ENCODE peak calls at places on chromosomes 11 and 22, in nine cellular contexts. One of them, this sample, is unnamed.

GRCh38 chr11:90668502-90668901 is 445.7 kb upstream of the CHORDC1 start:
- DNase-seq in activated CD4-positive, alpha-beta T cell treated with anti-CD3 and anti-CD28 coated beads, Interleukin-2, amount 10 ng/mL, durations not matched to agents 7 days and 5 days: no peak
- DNase-seq in ovary: no peak
- DNase-seq in stimulated activated CD8-positive, alpha-beta memory T cell treated with anti-CD3 and anti-CD28 coated beads, Interleukin-7, amount 100 ng/mL, for 1 hour: no peak
- DNase-seq in mucosa of descending colon: no peak
- DNase-seq in anterior cingulate cortex: no peak
- DNase-seq in activated naive CD4-positive, alpha-beta T cell: no peak
- DNase-seq in cardiac fibroblast: no peak
- DNase-seq in fibroblast of lung: no peak
- DNase-seq in this sample: no peak

GRCh38 chr11:27397619-27398412 is 34.8 kb upstream of the CCDC34 start:
- DNase-seq in activated CD4-positive, alpha-beta T cell treated with anti-CD3 and anti-CD28 coated beads, Interleukin-2, amount 10 ng/mL, durations not matched to agents 7 days and 5 days: no peak
- DNase-seq in ovary: no peak
- DNase-seq in stimulated activated CD8-positive, alpha-beta memory T cell treated with anti-CD3 and anti-CD28 coated beads, Interleukin-7, amount 100 ng/mL, for 1 hour: no peak
- DNase-seq in mucosa of descending colon: no peak
- DNase-seq in anterior cingulate cortex: no peak
- DNase-seq in activated naive CD4-positive, alpha-beta T cell: no peak
- DNase-seq in cardiac fibroblast: no peak
- DNase-seq in fibroblast of lung: no peak
- DNase-seq in this sample: no peak

GRCh38 chr22:47275479-47276218 is 513.2 kb downstream of the TBC1D22A start:
- DNase-seq in activated CD4-positive, alpha-beta T cell treated with anti-CD3 and anti-CD28 coated beads, Interleukin-2, amount 10 ng/mL, durations not matched to agents 7 days and 5 days: no peak
- DNase-seq in ovary: no peak
- DNase-seq in stimulated activated CD8-positive, alpha-beta memory T cell treated with anti-CD3 and anti-CD28 coated beads, Interleukin-7, amount 100 ng/mL, for 1 hour: no peak
- DNase-seq in mucosa of descending colon: no peak
- DNase-seq in anterior cingulate cortex: no peak
- DNase-seq in activated naive CD4-positive, alpha-beta T cell: no peak
- DNase-seq in cardiac fibroblast: peak; percentile 46
- DNase-seq in fibroblast of lung: no peak
- DNase-seq in this sample: peak; percentile 48

GRCh38 chr22:47015589-47016178 is 253.2 kb downstream of the TBC1D22A start:
- DNase-seq in activated CD4-positive, alpha-beta T cell treated with anti-CD3 and anti-CD28 coated beads, Interleukin-2, amount 10 ng/mL, durations not matched to agents 7 days and 5 days: no peak
- DNase-seq in ovary: no peak
- DNase-seq in stimulated activated CD8-positive, alpha-beta memory T cell treated with anti-CD3 and anti-CD28 coated beads, Interleukin-7, amount 100 ng/mL, for 1 hour: no peak
- DNase-seq in mucosa of descending colon: no peak
- DNase-seq in anterior cingulate cortex: no peak
- DNase-seq in activated naive CD4-positive, alpha-beta T cell: no peak
- DNase-seq in cardiac fibroblast: no peak
- DNase-seq in fibroblast of lung: no peak
- DNase-seq in this sample: peak; percentile 44

GRCh38 chr11:114291847-114292680 is 4.1 kb upstream of the NNMT start:
- DNase-seq in activated CD4-positive, alpha-beta T cell treated with anti-CD3 and anti-CD28 coated beads, Interleukin-2, amount 10 ng/mL, durations not matched to agents 7 days and 5 days: no peak
- DNase-seq in ovary: no peak
- DNase-seq in stimulated activated CD8-positive, alpha-beta memory T cell treated with anti-CD3 and anti-CD28 coated beads, Interleukin-7, amount 100 ng/mL, for 1 hour: no peak
- DNase-seq in mucosa of descending colon: no peak
- DNase-seq in anterior cingulate cortex: no peak
- DNase-seq in activated naive CD4-positive, alpha-beta T cell: no peak
- DNase-seq in cardiac fibroblast: peak; percentile 84
- DNase-seq in fibroblast of lung: peak; percentile 71
- DNase-seq in this sample: no peak

GRCh38 chr11:110818032-110818687 is 105.9 kb upstream of the ARHGAP20 start:
- DNase-seq in activated CD4-positive, alpha-beta T cell treated with anti-CD3 and anti-CD28 coated beads, Interleukin-2, amount 10 ng/mL, durations not matched to agents 7 days and 5 days: no peak
- DNase-seq in ovary: no peak
- DNase-seq in stimulated activated CD8-positive, alpha-beta memory T cell treated with anti-CD3 and anti-CD28 coated beads, Interleukin-7, amount 100 ng/mL, for 1 hour: no peak
- DNase-seq in mucosa of descending colon: no peak
- DNase-seq in anterior cingulate cortex: no peak
- DNase-seq in activated naive CD4-positive, alpha-beta T cell: no peak
- DNase-seq in cardiac fibroblast: peak; percentile 26
- DNase-seq in fibroblast of lung: peak; percentile 76
- DNase-seq in this sample: no peak

GRCh38 chr22:33883561-33883960 is 36.7 kb downstream of the LARGE1 start:
- DNase-seq in activated CD4-positive, alpha-beta T cell treated with anti-CD3 and anti-CD28 coated beads, Interleukin-2, amount 10 ng/mL, durations not matched to agents 7 days and 5 days: no peak
- DNase-seq in ovary: no peak
- DNase-seq in stimulated activated CD8-positive, alpha-beta memory T cell treated with anti-CD3 and anti-CD28 coated beads, Interleukin-7, amount 100 ng/mL, for 1 hour: no peak
- DNase-seq in mucosa of descending colon: no peak
- DNase-seq in anterior cingulate cortex: no peak
- DNase-seq in activated naive CD4-positive, alpha-beta T cell: no peak
- DNase-seq in cardiac fibroblast: no peak
- DNase-seq in fibroblast of lung: no peak
- DNase-seq in this sample: no peak

GRCh38 chr11:14417975-14418374 is 59.0 kb upstream of the RRAS2 start:
- DNase-seq in activated CD4-positive, alpha-beta T cell treated with anti-CD3 and anti-CD28 coated beads, Interleukin-2, amount 10 ng/mL, durations not matched to agents 7 days and 5 days: no peak
- DNase-seq in ovary: no peak
- DNase-seq in stimulated activated CD8-positive, alpha-beta memory T cell treated with anti-CD3 and anti-CD28 coated beads, Interleukin-7, amount 100 ng/mL, for 1 hour: no peak
- DNase-seq in mucosa of descending colon: no peak
- DNase-seq in anterior cingulate cortex: no peak
- DNase-seq in activated naive CD4-positive, alpha-beta T cell: no peak
- DNase-seq in cardiac fibroblast: peak; percentile 33
- DNase-seq in fibroblast of lung: peak; percentile 54
- DNase-seq in this sample: no peak

GRCh38 chr11:74138572-74138971 is 32.2 kb downstream of the C2CD3 start:
- DNase-seq in activated CD4-positive, alpha-beta T cell treated with anti-CD3 and anti-CD28 coated beads, Interleukin-2, amount 10 ng/mL, durations not matched to agents 7 days and 5 days: no peak
- DNase-seq in ovary: no peak
- DNase-seq in stimulated activated CD8-positive, alpha-beta memory T cell treated with anti-CD3 and anti-CD28 coated beads, Interleukin-7, amount 100 ng/mL, for 1 hour: no peak
- DNase-seq in mucosa of descending colon: no peak
- DNase-seq in anterior cingulate cortex: no peak
- DNase-seq in activated naive CD4-positive, alpha-beta T cell: no peak
- DNase-seq in cardiac fibroblast: peak; percentile 89
- DNase-seq in fibroblast of lung: peak; percentile 91
- DNase-seq in this sample: no peak

GRCh38 chr11:64854534-64855502 is 10.4 kb upstream of the CDC42BPG start:
- DNase-seq in activated CD4-positive, alpha-beta T cell treated with anti-CD3 and anti-CD28 coated beads, Interleukin-2, amount 10 ng/mL, durations not matched to agents 7 days and 5 days: no peak
- DNase-seq in ovary: peak; percentile 54
- DNase-seq in stimulated activated CD8-positive, alpha-beta memory T cell treated with anti-CD3 and anti-CD28 coated beads, Interleukin-7, amount 100 ng/mL, for 1 hour: no peak
- DNase-seq in mucosa of descending colon: peak; percentile 83
- DNase-seq in anterior cingulate cortex: no peak
- DNase-seq in activated naive CD4-positive, alpha-beta T cell: no peak
- DNase-seq in cardiac fibroblast: peak; percentile 89
- DNase-seq in fibroblast of lung: peak; percentile 93
- DNase-seq in this sample: peak; percentile 87

GRCh38 chr11:128720522-128720985 is 26.7 kb downstream of the FLI1 start:
- DNase-seq in activated CD4-positive, alpha-beta T cell treated with anti-CD3 and anti-CD28 coated beads, Interleukin-2, amount 10 ng/mL, durations not matched to agents 7 days and 5 days: peak; percentile 53
- DNase-seq in ovary: no peak
- DNase-seq in stimulated activated CD8-positive, alpha-beta memory T cell treated with anti-CD3 and anti-CD28 coated beads, Interleukin-7, amount 100 ng/mL, for 1 hour: no peak
- DNase-seq in mucosa of descending colon: peak; percentile 50
- DNase-seq in anterior cingulate cortex: no peak
- DNase-seq in activated naive CD4-positive, alpha-beta T cell: no peak
- DNase-seq in cardiac fibroblast: peak; percentile 72
- DNase-seq in fibroblast of lung: no peak
- DNase-seq in this sample: peak; percentile 78

GRCh38 chr11:3165152-3165705 is at the start of gene OSBPL5:
- DNase-seq in activated CD4-positive, alpha-beta T cell treated with anti-CD3 and anti-CD28 coated beads, Interleukin-2, amount 10 ng/mL, durations not matched to agents 7 days and 5 days: peak; percentile 61
- DNase-seq in ovary: peak; percentile 80
- DNase-seq in stimulated activated CD8-positive, alpha-beta memory T cell treated with anti-CD3 and anti-CD28 coated beads, Interleukin-7, amount 100 ng/mL, for 1 hour: peak; percentile 19
- DNase-seq in mucosa of descending colon: peak; percentile 87
- DNase-seq in anterior cingulate cortex: peak; percentile 39
- DNase-seq in activated naive CD4-positive, alpha-beta T cell: no peak
- DNase-seq in cardiac fibroblast: peak; percentile 74
- DNase-seq in fibroblast of lung: peak; percentile 64
- DNase-seq in this sample: peak; percentile 77

GRCh38 chr11:94558468-94558867 is 8.7 kb upstream of the PIWIL4 start:
- DNase-seq in activated CD4-positive, alpha-beta T cell treated with anti-CD3 and anti-CD28 coated beads, Interleukin-2, amount 10 ng/mL, durations not matched to agents 7 days and 5 days: no peak
- DNase-seq in ovary: no peak
- DNase-seq in stimulated activated CD8-positive, alpha-beta memory T cell treated with anti-CD3 and anti-CD28 coated beads, Interleukin-7, amount 100 ng/mL, for 1 hour: no peak
- DNase-seq in mucosa of descending colon: no peak
- DNase-seq in anterior cingulate cortex: no peak
- DNase-seq in activated naive CD4-positive, alpha-beta T cell: no peak
- DNase-seq in cardiac fibroblast: no peak
- DNase-seq in fibroblast of lung: no peak
- DNase-seq in this sample: no peak

GRCh38 chr22:22934543-22935055 is 47.0 kb downstream of the IGLL5 start:
- DNase-seq in activated CD4-positive, alpha-beta T cell treated with anti-CD3 and anti-CD28 coated beads, Interleukin-2, amount 10 ng/mL, durations not matched to agents 7 days and 5 days: no peak
- DNase-seq in ovary: no peak
- DNase-seq in stimulated activated CD8-positive, alpha-beta memory T cell treated with anti-CD3 and anti-CD28 coated beads, Interleukin-7, amount 100 ng/mL, for 1 hour: no peak
- DNase-seq in mucosa of descending colon: peak; percentile 7
- DNase-seq in anterior cingulate cortex: no peak
- DNase-seq in activated naive CD4-positive, alpha-beta T cell: no peak
- DNase-seq in cardiac fibroblast: no peak
- DNase-seq in fibroblast of lung: no peak
- DNase-seq in this sample: no peak

GRCh38 chr11:57394203-57394602 is 3.8 kb upstream of the PRG2 start:
- DNase-seq in activated CD4-positive, alpha-beta T cell treated with anti-CD3 and anti-CD28 coated beads, Interleukin-2, amount 10 ng/mL, durations not matched to agents 7 days and 5 days: no peak
- DNase-seq in ovary: no peak
- DNase-seq in stimulated activated CD8-positive, alpha-beta memory T cell treated with anti-CD3 and anti-CD28 coated beads, Interleukin-7, amount 100 ng/mL, for 1 hour: no peak
- DNase-seq in mucosa of descending colon: no peak
- DNase-seq in anterior cingulate cortex: no peak
- DNase-seq in activated naive CD4-positive, alpha-beta T cell: no peak
- DNase-seq in cardiac fibroblast: no peak
- DNase-seq in fibroblast of lung: no peak
- DNase-seq in this sample: no peak

GRCh38 chr11:130050272-130050671 is 19.4 kb upstream of the APLP2 start:
- DNase-seq in activated CD4-positive, alpha-beta T cell treated with anti-CD3 and anti-CD28 coated beads, Interleukin-2, amount 10 ng/mL, durations not matched to agents 7 days and 5 days: no peak
- DNase-seq in ovary: no peak
- DNase-seq in stimulated activated CD8-positive, alpha-beta memory T cell treated with anti-CD3 and anti-CD28 coated beads, Interleukin-7, amount 100 ng/mL, for 1 hour: no peak
- DNase-seq in mucosa of descending colon: no peak
- DNase-seq in anterior cingulate cortex: no peak
- DNase-seq in activated naive CD4-positive, alpha-beta T cell: no peak
- DNase-seq in cardiac fibroblast: no peak
- DNase-seq in fibroblast of lung: no peak
- DNase-seq in this sample: no peak

GRCh38 chr11:86790073-86790727 is 10.1 kb upstream of the PRSS23 start:
- DNase-seq in activated CD4-positive, alpha-beta T cell treated with anti-CD3 and anti-CD28 coated beads, Interleukin-2, amount 10 ng/mL, durations not matched to agents 7 days and 5 days: no peak
- DNase-seq in ovary: no peak
- DNase-seq in stimulated activated CD8-positive, alpha-beta memory T cell treated with anti-CD3 and anti-CD28 coated beads, Interleukin-7, amount 100 ng/mL, for 1 hour: no peak
- DNase-seq in mucosa of descending colon: no peak
- DNase-seq in anterior cingulate cortex: no peak
- DNase-seq in activated naive CD4-positive, alpha-beta T cell: no peak
- DNase-seq in cardiac fibroblast: no peak
- DNase-seq in fibroblast of lung: no peak
- DNase-seq in this sample: no peak